ENCODE peak calls at places on chromosomes 1 and 21, in nine cellular contexts. D is H7; Y is sigmoid colon; M is activated CD4-positive, CD25-positive, alpha-beta regulatory T cell treated with anti-CD3 and anti-CD28 coated beads, Interleukin-2, amount 50 U/mL, for 16 hours; U is WTC11; R is T-helper 9 cell; V is kidney tubule cell; E is GM03348; B is left ventricle myocardium inferior. P is an unnamed sample.

GRCh38 chr1:246748867-246749266 is 24.7 kb downstream of the SCCPDH start:
- DNase-seq in Y (no peak), R (no peak), M (no peak), U (no peak), B (no peak), E (no peak), V (peak), D (no peak), P (no peak)

GRCh38 chr1:198295186-198295585 is 138.4 kb downstream of the NEK7 start:
- DNase-seq in R (no peak), E (no peak), M (no peak), Y (no peak), B (no peak), D (no peak), U (no peak), V (no peak), P (no peak)

GRCh38 chr1:185284533-185285244 is 32.4 kb downstream of the IVNS1ABP start:
- DNase-seq in Y (no peak), R (no peak), B (no peak), D (no peak), V (peak), U (no peak), E (peak), M (no peak), P (no peak)

GRCh38 chr21:26546698-26547097 is 26.4 kb downstream of the CYYR1 start:
- DNase-seq in R (no peak), D (no peak), B (peak), V (no peak), Y (no peak), E (no peak), U (no peak), M (no peak), P (no peak)

GRCh38 chr21:16455978-16456377 is 726.2 kb downstream of the USP25 start:
- DNase-seq in M (no peak), U (no peak), V (no peak), E (peak), D (no peak), R (no peak), Y (no peak), B (no peak), P (no peak)

GRCh38 chr1:232875536-232875935 is 70.3 kb downstream of the MAP10 start:
- DNase-seq in M (no peak), U (no peak), E (peak), V (no peak), B (no peak), Y (no peak), R (no peak), D (no peak), P (no peak)

GRCh38 chr1:232421143-232421796 is 208.7 kb downstream of the SIPA1L2 start:
- DNase-seq in D (no peak), M (no peak), U (no peak), V (no peak), R (no peak), Y (no peak), B (no peak), E (no peak), P (no peak)

GRCh38 chr1:180311011-180311730 is 81.1 kb downstream of the LHX4 start:
- DNase-seq in Y (no peak), E (no peak), V (peak), B (no peak), D (no peak), M (no peak), U (no peak), R (no peak), P (no peak)

GRCh38 chr1:84283381-84283780 is 18.1 kb upstream of the SAMD13 start:
- DNase-seq in U (no peak), R (no peak), B (no peak), V (peak), M (no peak), Y (no peak), E (no peak), D (no peak), P (no peak)

GRCh38 chr21:41045534-41046268 is 122.3 kb upstream of the BACE2 start:
- DNase-seq in V (peak), M (no peak), B (no peak), D (peak), U (peak), Y (no peak), R (no peak), E (no peak), P (no peak)

P was measured in T-helper 17 cell.